ENCODE peak calls at places on chromosomes 11 and 22, in eight cellular contexts. One of them, this sample, is unnamed.

GRCh38 chr11:10418259-10418949 is 36.7 kb upstream of the AMPD3 start:
- DNase-seq in coronary artery: no peak
- DNase-seq in stimulated activated CD8-positive, alpha-beta memory T cell treated with anti-CD3 and anti-CD28 coated beads, Interleukin-4, amount 100 ng/mL, for 4 hours: no peak
- DNase-seq in ELF-1: no peak
- DNase-seq in stomach: no peak
- DNase-seq in Peyer's patch: no peak
- DNase-seq in skeletal muscle cell: peak; percentile 5
- DNase-seq in endothelial cell: no peak
- DNase-seq in this sample: no peak

GRCh38 chr22:23481369-23481768 is 98.7 kb downstream of the IGLL1 start:
- DNase-seq in coronary artery: no peak
- DNase-seq in stimulated activated CD8-positive, alpha-beta memory T cell treated with anti-CD3 and anti-CD28 coated beads, Interleukin-4, amount 100 ng/mL, for 4 hours: no peak
- DNase-seq in ELF-1: no peak
- DNase-seq in stomach: no peak
- DNase-seq in Peyer's patch: no peak
- DNase-seq in skeletal muscle cell: no peak
- DNase-seq in endothelial cell: no peak
- DNase-seq in this sample: no peak

GRCh38 chr11:125286486-125286885 is 121.9 kb downstream of the PKNOX2 start:
- DNase-seq in coronary artery: no peak
- DNase-seq in stimulated activated CD8-positive, alpha-beta memory T cell treated with anti-CD3 and anti-CD28 coated beads, Interleukin-4, amount 100 ng/mL, for 4 hours: no peak
- DNase-seq in ELF-1: no peak
- DNase-seq in stomach: no peak
- DNase-seq in Peyer's patch: no peak
- DNase-seq in skeletal muscle cell: no peak
- DNase-seq in endothelial cell: no peak
- DNase-seq in this sample: no peak

GRCh38 chr22:50620861-50621490 is 7.0 kb downstream of the ARSA start:
- DNase-seq in coronary artery: no peak
- DNase-seq in stimulated activated CD8-positive, alpha-beta memory T cell treated with anti-CD3 and anti-CD28 coated beads, Interleukin-4, amount 100 ng/mL, for 4 hours: no peak
- DNase-seq in ELF-1: no peak
- DNase-seq in stomach: no peak
- DNase-seq in Peyer's patch: peak; percentile 48
- DNase-seq in skeletal muscle cell: no peak
- DNase-seq in endothelial cell: no peak
- DNase-seq in this sample: no peak

GRCh38 chr11:12276831-12277475 is 100.4 kb upstream of the PARVA start:
- DNase-seq in coronary artery: peak; percentile 50
- DNase-seq in stimulated activated CD8-positive, alpha-beta memory T cell treated with anti-CD3 and anti-CD28 coated beads, Interleukin-4, amount 100 ng/mL, for 4 hours: no peak
- DNase-seq in ELF-1: no peak
- DNase-seq in stomach: peak; percentile 10
- DNase-seq in Peyer's patch: no peak
- DNase-seq in skeletal muscle cell: no peak
- DNase-seq in endothelial cell: no peak
- DNase-seq in this sample: no peak

GRCh38 chr22:48688366-48688765 is 1139.3 kb downstream of the BRD1 start:
- DNase-seq in coronary artery: no peak
- DNase-seq in stimulated activated CD8-positive, alpha-beta memory T cell treated with anti-CD3 and anti-CD28 coated beads, Interleukin-4, amount 100 ng/mL, for 4 hours: no peak
- DNase-seq in ELF-1: no peak
- DNase-seq in stomach: no peak
- DNase-seq in Peyer's patch: no peak
- DNase-seq in skeletal muscle cell: no peak
- DNase-seq in endothelial cell: no peak
- DNase-seq in this sample: no peak

GRCh38 chr22:22123118-22123959 is 121.2 kb upstream of the VPREB1 start:
- DNase-seq in coronary artery: no peak
- DNase-seq in stimulated activated CD8-positive, alpha-beta memory T cell treated with anti-CD3 and anti-CD28 coated beads, Interleukin-4, amount 100 ng/mL, for 4 hours: no peak
- DNase-seq in ELF-1: no peak
- DNase-seq in stomach: no peak
- DNase-seq in Peyer's patch: no peak
- DNase-seq in skeletal muscle cell: no peak
- DNase-seq in endothelial cell: no peak
- DNase-seq in this sample: no peak

GRCh38 chr11:12189543-12190235 is 79.3 kb downstream of the MICAL2 start:
- DNase-seq in coronary artery: peak; percentile 73
- DNase-seq in stimulated activated CD8-positive, alpha-beta memory T cell treated with anti-CD3 and anti-CD28 coated beads, Interleukin-4, amount 100 ng/mL, for 4 hours: no peak
- DNase-seq in ELF-1: no peak
- DNase-seq in stomach: no peak
- DNase-seq in Peyer's patch: no peak
- DNase-seq in skeletal muscle cell: no peak
- DNase-seq in endothelial cell: no peak
- DNase-seq in this sample: peak; percentile 61

GRCh38 chr11:1309498-1310314 is at the start of gene TOLLIP:
- DNase-seq in coronary artery: peak; percentile 96
- DNase-seq in stimulated activated CD8-positive, alpha-beta memory T cell treated with anti-CD3 and anti-CD28 coated beads, Interleukin-4, amount 100 ng/mL, for 4 hours: peak; percentile 90
- DNase-seq in ELF-1: peak; percentile 94
- DNase-seq in stomach: peak; percentile 97
- DNase-seq in Peyer's patch: peak; percentile 98
- DNase-seq in skeletal muscle cell: peak; percentile 68
- DNase-seq in endothelial cell: peak; percentile 98
- DNase-seq in this sample: peak; percentile 60

GRCh38 chr11:44566952-44567875 is 1.8 kb downstream of the CD82 start:
- DNase-seq in coronary artery: no peak
- DNase-seq in stimulated activated CD8-positive, alpha-beta memory T cell treated with anti-CD3 and anti-CD28 coated beads, Interleukin-4, amount 100 ng/mL, for 4 hours: peak; percentile 28
- DNase-seq in ELF-1: no peak
- DNase-seq in stomach: no peak
- DNase-seq in Peyer's patch: no peak
- DNase-seq in skeletal muscle cell: no peak
- DNase-seq in endothelial cell: no peak
- DNase-seq in this sample: no peak

GRCh38 chr11:106378513-106379179 is 301.2 kb downstream of the AASDHPPT start:
- DNase-seq in coronary artery: no peak
- DNase-seq in stimulated activated CD8-positive, alpha-beta memory T cell treated with anti-CD3 and anti-CD28 coated beads, Interleukin-4, amount 100 ng/mL, for 4 hours: no peak
- DNase-seq in ELF-1: no peak
- DNase-seq in stomach: no peak
- DNase-seq in Peyer's patch: no peak
- DNase-seq in skeletal muscle cell: no peak
- DNase-seq in endothelial cell: no peak
- DNase-seq in this sample: no peak

GRCh38 chr22:46687045-46687444 is 51.0 kb downstream of the CERK start:
- DNase-seq in coronary artery: no peak
- DNase-seq in stimulated activated CD8-positive, alpha-beta memory T cell treated with anti-CD3 and anti-CD28 coated beads, Interleukin-4, amount 100 ng/mL, for 4 hours: no peak
- DNase-seq in ELF-1: no peak
- DNase-seq in stomach: no peak
- DNase-seq in Peyer's patch: no peak
- DNase-seq in skeletal muscle cell: no peak
- DNase-seq in endothelial cell: no peak
- DNase-seq in this sample: no peak

GRCh38 chr11:47183031-47183856 is 3.0 kb downstream of the PACSIN3 start:
- DNase-seq in coronary artery: no peak
- DNase-seq in stimulated activated CD8-positive, alpha-beta memory T cell treated with anti-CD3 and anti-CD28 coated beads, Interleukin-4, amount 100 ng/mL, for 4 hours: no peak
- DNase-seq in ELF-1: no peak
- DNase-seq in stomach: no peak
- DNase-seq in Peyer's patch: no peak
- DNase-seq in skeletal muscle cell: no peak
- DNase-seq in endothelial cell: no peak
- DNase-seq in this sample: no peak

GRCh38 chr22:43446881-43447280 is 35.1 kb downstream of the MPPED1 start:
- DNase-seq in coronary artery: no peak
- DNase-seq in stimulated activated CD8-positive, alpha-beta memory T cell treated with anti-CD3 and anti-CD28 coated beads, Interleukin-4, amount 100 ng/mL, for 4 hours: no peak
- DNase-seq in ELF-1: no peak
- DNase-seq in stomach: peak; percentile 58
- DNase-seq in Peyer's patch: no peak
- DNase-seq in skeletal muscle cell: no peak
- DNase-seq in endothelial cell: no peak
- DNase-seq in this sample: no peak

GRCh38 chr22:22358136-22358535 is 113.5 kb downstream of the VPREB1 start:
- DNase-seq in coronary artery: no peak
- DNase-seq in stimulated activated CD8-positive, alpha-beta memory T cell treated with anti-CD3 and anti-CD28 coated beads, Interleukin-4, amount 100 ng/mL, for 4 hours: no peak
- DNase-seq in ELF-1: no peak
- DNase-seq in stomach: no peak
- DNase-seq in Peyer's patch: no peak
- DNase-seq in skeletal muscle cell: no peak
- DNase-seq in endothelial cell: no peak
- DNase-seq in this sample: no peak

GRCh38 chr22:17402304-17402703 is 33.0 kb downstream of the CECR2 start:
- DNase-seq in coronary artery: no peak
- DNase-seq in stimulated activated CD8-positive, alpha-beta memory T cell treated with anti-CD3 and anti-CD28 coated beads, Interleukin-4, amount 100 ng/mL, for 4 hours: no peak
- DNase-seq in ELF-1: no peak
- DNase-seq in stomach: no peak
- DNase-seq in Peyer's patch: no peak
- DNase-seq in skeletal muscle cell: no peak
- DNase-seq in endothelial cell: no peak
- DNase-seq in this sample: no peak

GRCh38 chr22:35597692-35598395 is 19.3 kb downstream of the MB start:
- DNase-seq in coronary artery: no peak
- DNase-seq in stimulated activated CD8-positive, alpha-beta memory T cell treated with anti-CD3 and anti-CD28 coated beads, Interleukin-4, amount 100 ng/mL, for 4 hours: no peak
- DNase-seq in ELF-1: no peak
- DNase-seq in stomach: no peak
- DNase-seq in Peyer's patch: no peak
- DNase-seq in skeletal muscle cell: no peak
- DNase-seq in endothelial cell: no peak
- DNase-seq in this sample: no peak

GRCh38 chr11:834371-835316 is 1.9 kb downstream of the CD151 start:
- DNase-seq in coronary artery: peak; percentile 94
- DNase-seq in stimulated activated CD8-positive, alpha-beta memory T cell treated with anti-CD3 and anti-CD28 coated beads, Interleukin-4, amount 100 ng/mL, for 4 hours: no peak
- DNase-seq in ELF-1: no peak
- DNase-seq in stomach: peak; percentile 80
- DNase-seq in Peyer's patch: peak; percentile 92
- DNase-seq in skeletal muscle cell: no peak
- DNase-seq in endothelial cell: no peak
- DNase-seq in this sample: no peak

GRCh38 chr22:50500452-50500851 is 7.0 kb downstream of the LMF2 start:
- DNase-seq in coronary artery: no peak
- DNase-seq in stimulated activated CD8-positive, alpha-beta memory T cell treated with anti-CD3 and anti-CD28 coated beads, Interleukin-4, amount 100 ng/mL, for 4 hours: no peak
- DNase-seq in ELF-1: no peak
- DNase-seq in stomach: no peak
- DNase-seq in Peyer's patch: no peak
- DNase-seq in skeletal muscle cell: no peak
- DNase-seq in endothelial cell: no peak
- DNase-seq in this sample: no peak

GRCh38 chr11:2988361-2988762 is 3.8 kb downstream of the NAP1L4 start:
- DNase-seq in coronary artery: no peak
- DNase-seq in stimulated activated CD8-positive, alpha-beta memory T cell treated with anti-CD3 and anti-CD28 coated beads, Interleukin-4, amount 100 ng/mL, for 4 hours: no peak
- DNase-seq in ELF-1: no peak
- DNase-seq in stomach: no peak
- DNase-seq in Peyer's patch: no peak
- DNase-seq in skeletal muscle cell: no peak
- DNase-seq in endothelial cell: no peak
- DNase-seq in this sample: no peak

GRCh38 chr22:49019737-49020136 is 807.9 kb downstream of the BRD1 start:
- DNase-seq in coronary artery: peak; percentile 43
- DNase-seq in stimulated activated CD8-positive, alpha-beta memory T cell treated with anti-CD3 and anti-CD28 coated beads, Interleukin-4, amount 100 ng/mL, for 4 hours: no peak
- DNase-seq in ELF-1: no peak
- DNase-seq in stomach: no peak
- DNase-seq in Peyer's patch: peak; percentile 6
- DNase-seq in skeletal muscle cell: no peak
- DNase-seq in endothelial cell: no peak
- DNase-seq in this sample: no peak

GRCh38 chr11:41786087-41786486 is 326.6 kb upstream of the LRRC4C start:
- DNase-seq in coronary artery: no peak
- DNase-seq in stimulated activated CD8-positive, alpha-beta memory T cell treated with anti-CD3 and anti-CD28 coated beads, Interleukin-4, amount 100 ng/mL, for 4 hours: no peak
- DNase-seq in ELF-1: no peak
- DNase-seq in stomach: no peak
- DNase-seq in Peyer's patch: no peak
- DNase-seq in skeletal muscle cell: no peak
- DNase-seq in endothelial cell: no peak
- DNase-seq in this sample: no peak

GRCh38 chr11:81224396-81224795 is 1509.3 kb downstream of the FAM181B start:
- DNase-seq in coronary artery: no peak
- DNase-seq in stimulated activated CD8-positive, alpha-beta memory T cell treated with anti-CD3 and anti-CD28 coated beads, Interleukin-4, amount 100 ng/mL, for 4 hours: no peak
- DNase-seq in ELF-1: no peak
- DNase-seq in stomach: no peak
- DNase-seq in Peyer's patch: no peak
- DNase-seq in skeletal muscle cell: no peak
- DNase-seq in endothelial cell: no peak
- DNase-seq in this sample: no peak

GRCh38 chr11:12755510-12755909 is 81.3 kb downstream of the TEAD1 start:
- DNase-seq in coronary artery: no peak
- DNase-seq in stimulated activated CD8-positive, alpha-beta memory T cell treated with anti-CD3 and anti-CD28 coated beads, Interleukin-4, amount 100 ng/mL, for 4 hours: no peak
- DNase-seq in ELF-1: no peak
- DNase-seq in stomach: no peak
- DNase-seq in Peyer's patch: no peak
- DNase-seq in skeletal muscle cell: no peak
- DNase-seq in endothelial cell: no peak
- DNase-seq in this sample: no peak

GRCh38 chr22:38900677-38901076 is 28.7 kb upstream of the CBX6 start:
- DNase-seq in coronary artery: no peak
- DNase-seq in stimulated activated CD8-positive, alpha-beta memory T cell treated with anti-CD3 and anti-CD28 coated beads, Interleukin-4, amount 100 ng/mL, for 4 hours: no peak
- DNase-seq in ELF-1: no peak
- DNase-seq in stomach: no peak
- DNase-seq in Peyer's patch: no peak
- DNase-seq in skeletal muscle cell: no peak
- DNase-seq in endothelial cell: no peak
- DNase-seq in this sample: no peak

GRCh38 chr11:63940786-63941185 is 2.0 kb downstream of the NAA40 start:
- DNase-seq in coronary artery: no peak
- DNase-seq in stimulated activated CD8-positive, alpha-beta memory T cell treated with anti-CD3 and anti-CD28 coated beads, Interleukin-4, amount 100 ng/mL, for 4 hours: no peak
- DNase-seq in ELF-1: no peak
- DNase-seq in stomach: no peak
- DNase-seq in Peyer's patch: no peak
- DNase-seq in skeletal muscle cell: no peak
- DNase-seq in endothelial cell: no peak
- DNase-seq in this sample: no peak

GRCh38 chr11:29119116-29119515 is 897.7 kb downstream of the KCNA4 start:
- DNase-seq in coronary artery: no peak
- DNase-seq in stimulated activated CD8-positive, alpha-beta memory T cell treated with anti-CD3 and anti-CD28 coated beads, Interleukin-4, amount 100 ng/mL, for 4 hours: no peak
- DNase-seq in ELF-1: no peak
- DNase-seq in stomach: no peak
- DNase-seq in Peyer's patch: no peak
- DNase-seq in skeletal muscle cell: peak; percentile 65
- DNase-seq in endothelial cell: no peak
- DNase-seq in this sample: no peak

GRCh38 chr22:17770180-17771077 is 3.8 kb downstream of the BID start:
- DNase-seq in coronary artery: no peak
- DNase-seq in stimulated activated CD8-positive, alpha-beta memory T cell treated with anti-CD3 and anti-CD28 coated beads, Interleukin-4, amount 100 ng/mL, for 4 hours: no peak
- DNase-seq in ELF-1: no peak
- DNase-seq in stomach: no peak
- DNase-seq in Peyer's patch: peak; percentile 47
- DNase-seq in skeletal muscle cell: no peak
- DNase-seq in endothelial cell: no peak
- DNase-seq in this sample: no peak

GRCh38 chr11:86523738-86524602 is 148.4 kb downstream of the ME3 start:
- DNase-seq in coronary artery: no peak
- DNase-seq in stimulated activated CD8-positive, alpha-beta memory T cell treated with anti-CD3 and anti-CD28 coated beads, Interleukin-4, amount 100 ng/mL, for 4 hours: no peak
- DNase-seq in ELF-1: peak; percentile 45
- DNase-seq in stomach: peak; percentile 39
- DNase-seq in Peyer's patch: no peak
- DNase-seq in skeletal muscle cell: peak; percentile 77
- DNase-seq in endothelial cell: no peak
- DNase-seq in this sample: no peak

GRCh38 chr11:118629761-118630661 is 22.6 kb downstream of the PHLDB1 start:
- DNase-seq in coronary artery: no peak
- DNase-seq in stimulated activated CD8-positive, alpha-beta memory T cell treated with anti-CD3 and anti-CD28 coated beads, Interleukin-4, amount 100 ng/mL, for 4 hours: no peak
- DNase-seq in ELF-1: no peak
- DNase-seq in stomach: peak; percentile 78
- DNase-seq in Peyer's patch: peak; percentile 78
- DNase-seq in skeletal muscle cell: no peak
- DNase-seq in endothelial cell: no peak
- DNase-seq in this sample: no peak

GRCh38 chr11:99505319-99505718 is 484.6 kb downstream of the CNTN5 start:
- DNase-seq in coronary artery: no peak
- DNase-seq in stimulated activated CD8-positive, alpha-beta memory T cell treated with anti-CD3 and anti-CD28 coated beads, Interleukin-4, amount 100 ng/mL, for 4 hours: no peak
- DNase-seq in ELF-1: no peak
- DNase-seq in stomach: no peak
- DNase-seq in Peyer's patch: no peak
- DNase-seq in skeletal muscle cell: peak; percentile 67
- DNase-seq in endothelial cell: no peak
- DNase-seq in this sample: no peak